ENCODE peak calls at places on chromosomes 2 and 18, in five cellular contexts. G, F, J, C and H are unnamed samples.
A peak's percentile ranks its signal among the peaks of the same experiment; 100 is the strongest.

GRCh38 chr2:143934170-143934912 is 585.6 kb downstream of the ZEB2 start:
- DNase-seq in J (no peak), C (no peak), F (no peak), G (no peak), H (no peak)

GRCh38 chr2:127577973-127578372 is 42.5 kb downstream of the MYO7B start:
- DNase-seq in G (no peak), C (no peak), J (no peak), F (no peak), H (no peak)

GRCh38 chr2:19127616-19128015 is 230.8 kb downstream of the OSR1 start:
- DNase-seq in G (no peak), C (no peak), J (no peak), F (no peak), H (no peak)

GRCh38 chr18:28281400-28281799 is 104.5 kb upstream of the CDH2 start:
- DNase-seq in J (no peak), F (no peak), C (no peak), G (no peak), H (no peak)

GRCh38 chr2:83081835-83082522 is 1377.1 kb downstream of the SUCLG1 start:
- DNase-seq in F (no peak), C (no peak), J (peak; percentile 83), G (peak; percentile 15), H (no peak)

GRCh38 chr2:203744091-203744490 is 37.7 kb downstream of the CD28 start:
- DNase-seq in J (no peak), C (no peak), G (no peak), F (no peak), H (no peak)

GRCh38 chr18:31555971-31556747 is 35.5 kb upstream of the TTR start:
- DNase-seq in F (no peak), J (peak; percentile 68), G (peak; percentile 21), C (no peak), H (peak; percentile 50)

GRCh38 chr2:55159752-55160151 is 72.3 kb downstream of the CLHC1 start:
- DNase-seq in J (no peak), F (no peak), C (no peak), G (no peak), H (no peak)

GRCh38 chr18:61464551-61465102 is 131.4 kb downstream of the CDH20 start:
- DNase-seq in C (no peak), F (no peak), J (no peak), G (no peak), H (no peak)

GRCh38 chr18:31156831-31157763 is 5.6 kb downstream of the DSC1 start:
- DNase-seq in C (no peak), J (no peak), G (peak; percentile 23), F (no peak), H (no peak)

GRCh38 chr2:37614061-37614802 is 57.2 kb downstream of the CDC42EP3 start:
- DNase-seq in C (no peak), F (no peak), G (peak; percentile 30), J (no peak), H (no peak)

GRCh38 chr2:59093571-59093970 is 852.4 kb upstream of the FANCL start:
- DNase-seq in G (no peak), F (no peak), C (no peak), J (no peak), H (no peak)

GRCh38 chr2:19574788-19575260 is 216.4 kb upstream of the OSR1 start:
- DNase-seq in C (no peak), G (no peak), J (no peak), F (no peak), H (no peak)

GRCh38 chr2:67259581-67260347 is 137.4 kb upstream of the ETAA1 start:
- DNase-seq in C (no peak), F (no peak), J (no peak), G (peak; percentile 46), H (no peak)